ENCODE peak calls at places on chromosome 4, in ten cellular contexts. One of them, this sample, is unnamed.

GRCh38 chr4:63814171-63814964 is 594.9 kb downstream of the TECRL start:
- DNase-seq in astrocyte of the spinal cord: no peak
- DNase-seq in A549: no peak
- DNase-seq in K562: no peak
- DNase-seq in thoracic aorta: no peak
- DNase-seq in HCT116: no peak
- DNase-seq in colonic mucosa: no peak
- DNase-seq in SK-N-SH: no peak
- DNase-seq in lower lobe of right lung: no peak
- DNase-seq in DND-41: no peak
- DNase-seq in this sample: no peak

GRCh38 chr4:176359590-176359989 is 39.8 kb downstream of the SPCS3 start:
- DNase-seq in astrocyte of the spinal cord: peak; percentile 65
- DNase-seq in A549: no peak
- DNase-seq in K562: no peak
- DNase-seq in thoracic aorta: no peak
- DNase-seq in HCT116: no peak
- DNase-seq in colonic mucosa: no peak
- DNase-seq in SK-N-SH: no peak
- DNase-seq in lower lobe of right lung: no peak
- DNase-seq in DND-41: no peak
- DNase-seq in this sample: no peak

GRCh38 chr4:119103263-119103662 is 32.4 kb upstream of the MYOZ2 start:
- DNase-seq in astrocyte of the spinal cord: peak; percentile 97
- DNase-seq in A549: peak; percentile 69
- DNase-seq in K562: peak; percentile 8
- DNase-seq in thoracic aorta: no peak
- DNase-seq in HCT116: peak; percentile 85
- DNase-seq in colonic mucosa: peak; percentile 36
- DNase-seq in SK-N-SH: no peak
- DNase-seq in lower lobe of right lung: peak; percentile 50
- DNase-seq in DND-41: no peak
- DNase-seq in this sample: no peak

GRCh38 chr4:2478220-2478619 is 9.3 kb downstream of the RNF4 start:
- DNase-seq in astrocyte of the spinal cord: no peak
- DNase-seq in A549: no peak
- DNase-seq in K562: no peak
- DNase-seq in thoracic aorta: no peak
- DNase-seq in HCT116: no peak
- DNase-seq in colonic mucosa: no peak
- DNase-seq in SK-N-SH: no peak
- DNase-seq in lower lobe of right lung: no peak
- DNase-seq in DND-41: no peak
- DNase-seq in this sample: no peak

GRCh38 chr4:159902648-159903047 is 799.8 kb downstream of the RAPGEF2 start:
- DNase-seq in astrocyte of the spinal cord: no peak
- DNase-seq in A549: no peak
- DNase-seq in K562: no peak
- DNase-seq in thoracic aorta: no peak
- DNase-seq in HCT116: no peak
- DNase-seq in colonic mucosa: no peak
- DNase-seq in SK-N-SH: peak; percentile 34
- DNase-seq in lower lobe of right lung: no peak
- DNase-seq in DND-41: no peak
- DNase-seq in this sample: no peak

GRCh38 chr4:77293426-77293825 is 136.4 kb downstream of the CCNG2 start:
- DNase-seq in astrocyte of the spinal cord: no peak
- DNase-seq in A549: no peak
- DNase-seq in K562: no peak
- DNase-seq in thoracic aorta: no peak
- DNase-seq in HCT116: no peak
- DNase-seq in colonic mucosa: no peak
- DNase-seq in SK-N-SH: no peak
- DNase-seq in lower lobe of right lung: no peak
- DNase-seq in DND-41: no peak
- DNase-seq in this sample: no peak

GRCh38 chr4:175298119-175298518 is 380.0 kb downstream of the ADAM29 start:
- DNase-seq in astrocyte of the spinal cord: peak; percentile 53
- DNase-seq in A549: no peak
- DNase-seq in K562: no peak
- DNase-seq in thoracic aorta: no peak
- DNase-seq in HCT116: no peak
- DNase-seq in colonic mucosa: no peak
- DNase-seq in SK-N-SH: no peak
- DNase-seq in lower lobe of right lung: no peak
- DNase-seq in DND-41: no peak
- DNase-seq in this sample: no peak

GRCh38 chr4:101065935-101066485 is 281.3 kb downstream of the PPP3CA start:
- DNase-seq in astrocyte of the spinal cord: no peak
- DNase-seq in A549: no peak
- DNase-seq in K562: no peak
- DNase-seq in thoracic aorta: no peak
- DNase-seq in HCT116: no peak
- DNase-seq in colonic mucosa: no peak
- DNase-seq in SK-N-SH: no peak
- DNase-seq in lower lobe of right lung: no peak
- DNase-seq in DND-41: no peak
- DNase-seq in this sample: no peak

GRCh38 chr4:142316913-142317312 is 529.2 kb downstream of the INPP4B start:
- DNase-seq in astrocyte of the spinal cord: no peak
- DNase-seq in A549: no peak
- DNase-seq in K562: no peak
- DNase-seq in thoracic aorta: no peak
- DNase-seq in HCT116: no peak
- DNase-seq in colonic mucosa: no peak
- DNase-seq in SK-N-SH: no peak
- DNase-seq in lower lobe of right lung: no peak
- DNase-seq in DND-41: no peak
- DNase-seq in this sample: no peak

GRCh38 chr4:179663641-179664431 is 2221.6 kb upstream of the AGA start:
- DNase-seq in astrocyte of the spinal cord: no peak
- DNase-seq in A549: no peak
- DNase-seq in K562: no peak
- DNase-seq in thoracic aorta: no peak
- DNase-seq in HCT116: no peak
- DNase-seq in colonic mucosa: no peak
- DNase-seq in SK-N-SH: no peak
- DNase-seq in lower lobe of right lung: no peak
- DNase-seq in DND-41: no peak
- DNase-seq in this sample: no peak

GRCh38 chr4:39464886-39465501 is 6.1 kb downstream of the LIAS start:
- DNase-seq in astrocyte of the spinal cord: peak; percentile 83
- DNase-seq in A549: peak; percentile 62
- DNase-seq in K562: peak; percentile 76
- DNase-seq in thoracic aorta: no peak
- DNase-seq in HCT116: peak; percentile 38
- DNase-seq in colonic mucosa: no peak
- DNase-seq in SK-N-SH: peak; percentile 81
- DNase-seq in lower lobe of right lung: no peak
- DNase-seq in DND-41: no peak
- DNase-seq in this sample: no peak

GRCh38 chr4:100826808-100827548 is 309.2 kb upstream of the EMCN start:
- DNase-seq in astrocyte of the spinal cord: no peak
- DNase-seq in A549: no peak
- DNase-seq in K562: no peak
- DNase-seq in thoracic aorta: no peak
- DNase-seq in HCT116: no peak
- DNase-seq in colonic mucosa: no peak
- DNase-seq in SK-N-SH: no peak
- DNase-seq in lower lobe of right lung: no peak
- DNase-seq in DND-41: no peak
- DNase-seq in this sample: no peak

GRCh38 chr4:74793757-74794340 is 474 bp downstream of the BTC start:
- DNase-seq in astrocyte of the spinal cord: peak; percentile 24
- DNase-seq in A549: peak; percentile 37
- DNase-seq in K562: no peak
- DNase-seq in thoracic aorta: peak; percentile 7
- DNase-seq in HCT116: no peak
- DNase-seq in colonic mucosa: peak; percentile 76
- DNase-seq in SK-N-SH: peak; percentile 6
- DNase-seq in lower lobe of right lung: peak; percentile 81
- DNase-seq in DND-41: no peak
- DNase-seq in this sample: no peak

GRCh38 chr4:187176261-187176910 is 452.7 kb upstream of the FAT1 start:
- DNase-seq in astrocyte of the spinal cord: no peak
- DNase-seq in A549: no peak
- DNase-seq in K562: no peak
- DNase-seq in thoracic aorta: no peak
- DNase-seq in HCT116: no peak
- DNase-seq in colonic mucosa: no peak
- DNase-seq in SK-N-SH: peak; percentile 8
- DNase-seq in lower lobe of right lung: no peak
- DNase-seq in DND-41: no peak
- DNase-seq in this sample: no peak

GRCh38 chr4:57039345-57039744 is 60.6 kb downstream of the POLR2B start:
- DNase-seq in astrocyte of the spinal cord: no peak
- DNase-seq in A549: no peak
- DNase-seq in K562: no peak
- DNase-seq in thoracic aorta: no peak
- DNase-seq in HCT116: no peak
- DNase-seq in colonic mucosa: no peak
- DNase-seq in SK-N-SH: no peak
- DNase-seq in lower lobe of right lung: no peak
- DNase-seq in DND-41: no peak
- DNase-seq in this sample: no peak

GRCh38 chr4:180828455-180829018 is 1414.7 kb upstream of the TENM3 start:
- DNase-seq in astrocyte of the spinal cord: peak; percentile 86
- DNase-seq in A549: no peak
- DNase-seq in K562: peak; percentile 23
- DNase-seq in thoracic aorta: no peak
- DNase-seq in HCT116: peak; percentile 69
- DNase-seq in colonic mucosa: no peak
- DNase-seq in SK-N-SH: peak; percentile 51
- DNase-seq in lower lobe of right lung: no peak
- DNase-seq in DND-41: peak; percentile 26
- DNase-seq in this sample: no peak
- TF ChIP-seq CTCF in astrocyte of the spinal cord: peak; percentile 68
- TF ChIP-seq CTCF in A549: peak; percentile 54
- TF ChIP-seq CTCF in K562: no peak
- TF ChIP-seq CTCF in thoracic aorta: peak; percentile 49
- TF ChIP-seq CTCF in HCT116: peak; percentile 82
- TF ChIP-seq CTCF in colonic mucosa: no peak
- TF ChIP-seq CTCF in SK-N-SH: peak; percentile 82
- TF ChIP-seq CTCF in lower lobe of right lung: peak; percentile 50
- TF ChIP-seq CTCF in DND-41: peak; percentile 76
- TF ChIP-seq CTCF in this sample: peak; percentile 45

DNA sequence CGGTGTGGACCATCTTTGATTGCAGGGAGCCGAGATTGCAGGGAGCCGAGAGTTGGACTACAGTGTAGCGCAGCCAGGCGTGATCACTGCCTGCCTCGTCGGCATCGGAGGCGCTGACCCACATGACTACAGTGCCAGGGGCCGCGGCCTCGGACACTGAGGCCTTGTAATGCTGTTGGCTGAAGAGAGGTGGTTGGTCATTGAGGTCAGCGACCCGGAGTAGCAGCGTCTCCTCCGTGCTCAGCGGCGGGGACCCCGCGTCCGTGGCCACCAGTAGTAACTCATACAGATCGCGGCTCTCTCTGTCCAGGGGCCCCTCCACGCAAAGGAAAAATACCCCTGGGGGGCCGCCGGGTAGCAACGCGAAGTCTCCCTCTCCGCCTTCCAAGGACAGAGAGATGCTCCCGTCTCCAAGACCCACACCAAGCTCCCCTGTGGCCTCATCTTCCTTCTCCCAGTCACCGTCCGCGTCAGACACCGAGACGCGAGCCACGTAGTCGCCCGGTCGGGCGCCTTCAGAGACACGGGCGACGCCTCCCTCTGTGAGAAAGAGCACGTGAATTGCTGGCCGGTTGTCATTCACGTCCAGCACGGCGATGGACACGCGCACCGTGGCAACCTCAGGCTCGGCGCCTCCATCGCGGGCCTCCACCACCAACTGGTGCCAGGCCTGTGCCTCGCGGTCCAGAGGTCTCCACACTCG is 1.9 kb downstream of the DCHS2 start:
- DNase-seq in astrocyte of the spinal cord: no peak
- DNase-seq in A549: no peak
- DNase-seq in K562: no peak
- DNase-seq in thoracic aorta: no peak
- DNase-seq in HCT116: no peak
- DNase-seq in colonic mucosa: no peak
- DNase-seq in SK-N-SH: peak; percentile 9
- DNase-seq in lower lobe of right lung: no peak
- DNase-seq in DND-41: no peak
- DNase-seq in this sample: no peak
- H3K4me3 ChIP-seq in astrocyte of the spinal cord: no peak overlapping the region
- H3K4me3 ChIP-seq in A549: no peak overlapping the region
- H3K4me3 ChIP-seq in K562: no peak overlapping the region
- H3K4me3 ChIP-seq in thoracic aorta: peak overlapping the region; percentile 65
- H3K4me3 ChIP-seq in HCT116: no peak overlapping the region
- H3K4me3 ChIP-seq in colonic mucosa: no peak overlapping the region
- H3K4me3 ChIP-seq in SK-N-SH: no peak overlapping the region
- H3K4me3 ChIP-seq in lower lobe of right lung: no peak overlapping the region
- H3K4me3 ChIP-seq in DND-41: no peak overlapping the region
- H3K4me3 ChIP-seq in this sample: no peak overlapping the region

GRCh38 chr4:25531272-25531671 is 124.4 kb upstream of the SLC34A2 start:
- DNase-seq in astrocyte of the spinal cord: no peak
- DNase-seq in A549: no peak
- DNase-seq in K562: no peak
- DNase-seq in thoracic aorta: no peak
- DNase-seq in HCT116: no peak
- DNase-seq in colonic mucosa: no peak
- DNase-seq in SK-N-SH: no peak
- DNase-seq in lower lobe of right lung: no peak
- DNase-seq in DND-41: no peak
- DNase-seq in this sample: no peak
- TF ChIP-seq CTCF in astrocyte of the spinal cord: peak; percentile 22
- TF ChIP-seq CTCF in A549: peak; percentile 42
- TF ChIP-seq CTCF in K562: peak; percentile 15
- TF ChIP-seq CTCF in thoracic aorta: no peak
- TF ChIP-seq CTCF in HCT116: peak; percentile 71
- TF ChIP-seq CTCF in colonic mucosa: no peak
- TF ChIP-seq CTCF in SK-N-SH: peak; percentile 39
- TF ChIP-seq CTCF in lower lobe of right lung: peak; percentile 16
- TF ChIP-seq CTCF in DND-41: peak; percentile 33
- TF ChIP-seq CTCF in this sample: peak; percentile 34

DNA sequence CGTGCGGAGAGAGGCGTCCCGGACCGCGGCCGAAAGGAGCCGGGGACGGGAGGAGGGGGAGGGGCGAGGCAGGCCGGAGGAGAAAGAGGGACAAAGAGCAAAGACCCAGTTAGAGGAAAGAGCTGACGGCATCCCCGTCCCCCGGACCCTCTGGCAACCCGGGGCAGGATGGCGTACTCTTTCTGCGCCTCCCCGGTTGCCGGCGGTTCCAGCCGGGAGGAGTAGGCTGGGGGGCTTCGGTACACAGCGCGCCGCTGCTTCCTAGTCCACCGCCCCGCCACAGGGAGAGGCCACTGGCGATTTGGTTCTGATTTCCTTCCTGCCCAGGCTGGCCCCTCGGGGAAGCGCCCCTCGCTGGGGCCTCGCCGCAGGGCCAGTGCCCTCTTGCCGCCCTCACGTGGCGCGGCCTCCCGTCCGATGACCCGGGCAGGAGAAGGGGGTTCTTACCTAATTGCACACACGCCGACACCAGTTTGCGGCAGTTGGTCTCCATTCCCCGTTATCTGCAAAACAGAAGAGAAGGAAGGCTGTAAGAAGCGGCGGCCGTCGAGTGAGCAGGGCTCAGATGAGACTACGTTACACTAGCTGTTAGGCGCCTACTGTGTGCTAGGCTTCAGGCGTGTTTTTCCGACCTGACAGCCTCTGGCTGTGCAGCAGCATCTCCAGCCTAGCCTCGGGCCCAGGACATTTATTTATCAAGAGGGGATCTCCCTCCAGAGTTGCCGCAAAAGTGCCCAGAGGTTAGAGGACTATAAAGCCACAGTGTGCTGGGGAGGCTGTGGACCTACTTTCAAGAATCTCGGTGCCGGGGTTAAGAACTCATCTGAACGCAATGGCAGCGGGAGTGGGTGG is 9.9 kb upstream of the PITX2 start:
- DNase-seq in astrocyte of the spinal cord: no peak
- DNase-seq in A549: no peak
- DNase-seq in K562: no peak
- DNase-seq in thoracic aorta: no peak
- DNase-seq in HCT116: no peak
- DNase-seq in colonic mucosa: no peak
- DNase-seq in SK-N-SH: no peak
- DNase-seq in lower lobe of right lung: no peak
- DNase-seq in DND-41: no peak
- DNase-seq in this sample: no peak
- H3K4me3 ChIP-seq in astrocyte of the spinal cord: no peak overlapping the region
- H3K4me3 ChIP-seq in A549: peak overlapping the region; percentile 34
- H3K4me3 ChIP-seq in K562: no peak overlapping the region
- H3K4me3 ChIP-seq in thoracic aorta: peak overlapping the region; percentile 61
- H3K4me3 ChIP-seq in HCT116: no peak overlapping the region
- H3K4me3 ChIP-seq in colonic mucosa: peak overlapping the region; percentile 34
- H3K4me3 ChIP-seq in SK-N-SH: peak overlapping the region; percentile 58
- H3K4me3 ChIP-seq in lower lobe of right lung: peak overlapping the region; percentile 42
- H3K4me3 ChIP-seq in DND-41: no peak overlapping the region
- H3K4me3 ChIP-seq in this sample: no peak overlapping the region